ENCODE peak calls at places on chromosomes 2 and 18, in seven cellular contexts. G, B, E, R, I, T and Z are unnamed samples.

GRCh38 chr2:96537734-96538486 is 1.4 kb downstream of the ARID5A start:
- DNase-seq in G (no peak), B (no peak), E (no peak), R (no peak), I (peak; percentile 57), T (no peak), Z (no peak)

GRCh38 chr2:48315847-48316194 is 214.1 kb upstream of the STON1 start:
- DNase-seq in G (peak; percentile 35), B (peak; percentile 20), E (no peak), R (peak; percentile 73), I (peak; percentile 14), T (peak; percentile 28), Z (no peak)

GRCh38 chr2:223668302-223668998 is 66.3 kb upstream of the SCG2 start:
- DNase-seq in G (no peak), B (no peak), E (peak; percentile 84), R (no peak), I (no peak), T (no peak), Z (no peak)

GRCh38 chr2:106096446-106097369 is 97.4 kb downstream of the UXS1 start:
- DNase-seq in G (no peak), B (no peak), E (no peak), R (no peak), I (no peak), T (no peak), Z (no peak)

GRCh38 chr18:8428951-8429350 is 180.3 kb upstream of the RAB12 start:
- DNase-seq in G (no peak), B (no peak), E (no peak), R (no peak), I (no peak), T (no peak), Z (no peak)

GRCh38 chr2:10326707-10327594 is 24.2 kb downstream of the HPCAL1 start:
- DNase-seq in G (no peak), B (no peak), E (no peak), R (peak; percentile 89), I (no peak), T (no peak), Z (no peak)

GRCh38 chr18:62763101-62763521 is 47.8 kb downstream of the PHLPP1 start:
- DNase-seq in G (no peak), B (no peak), E (peak; percentile 73), R (peak; percentile 66), I (no peak), T (no peak), Z (no peak)

GRCh38 chr18:12597775-12598174 is 60.1 kb downstream of the SPIRE1 start:
- DNase-seq in G (no peak), B (no peak), E (peak; percentile 95), R (no peak), I (no peak), T (peak; percentile 80), Z (no peak)

GRCh38 chr2:92073815-92074548 is 2797.2 kb upstream of the TEKT4 start:
- DNase-seq in G (no peak), B (no peak), E (no peak), R (no peak), I (peak; percentile 2), T (no peak), Z (no peak)

GRCh38 chr2:164495491-164496223 is 125.6 kb downstream of the GRB14 start:
- DNase-seq in G (no peak), B (no peak), E (peak; percentile 80), R (peak; percentile 39), I (no peak), T (peak; percentile 72), Z (no peak)